ENCODE peak calls at places on chromosome X, in five cellular contexts. One of them, this sample, is unnamed.

GRCh38 chrX:30663317-30663716 is 10.1 kb downstream of the GK start:
- DNase-seq in T1000: no peak
- DNase-seq in brain microvascular endothelial cell: no peak
- DNase-seq in caudate nucleus: no peak
- DNase-seq in PC-9: no peak
- DNase-seq in this sample: no peak

GRCh38 chrX:153573999-153574398 is 24.9 kb downstream of the CCNQ start:
- DNase-seq in T1000: no peak
- DNase-seq in brain microvascular endothelial cell: no peak
- DNase-seq in caudate nucleus: no peak
- DNase-seq in PC-9: no peak
- DNase-seq in this sample: no peak

GRCh38 chrX:149830192-149830873 is 48.6 kb downstream of the MAGEA9 start:
- DNase-seq in PC-9: no peak
- DNase-seq in T1000: no peak
- DNase-seq in caudate nucleus: no peak
- DNase-seq in brain microvascular endothelial cell: peak; percentile 28
- DNase-seq in this sample: peak; percentile 55

GRCh38 chrX:105190252-105190853 is 30.1 kb downstream of the TEX13A start:
- DNase-seq in brain microvascular endothelial cell: peak; percentile 40
- DNase-seq in T1000: no peak
- DNase-seq in caudate nucleus: no peak
- DNase-seq in PC-9: no peak
- DNase-seq in this sample: peak; percentile 40

GRCh38 chrX:86002076-86002896 is 45.1 kb downstream of the CHM start:
- DNase-seq in brain microvascular endothelial cell: peak; percentile 63
- DNase-seq in PC-9: peak; percentile 65
- DNase-seq in caudate nucleus: no peak
- DNase-seq in T1000: no peak
- DNase-seq in this sample: peak; percentile 60

GRCh38 chrX:149504226-149504914 is 736 bp downstream of the IDS start:
- DNase-seq in brain microvascular endothelial cell: no peak
- DNase-seq in T1000: no peak
- DNase-seq in PC-9: peak; percentile 63
- DNase-seq in caudate nucleus: no peak
- DNase-seq in this sample: no peak

GRCh38 chrX:1249101-1249887 is 19.3 kb upstream of the CSF2RA start:
- DNase-seq in PC-9: peak; percentile 89
- DNase-seq in caudate nucleus: no peak
- DNase-seq in T1000: no peak
- DNase-seq in brain microvascular endothelial cell: peak; percentile 12
- DNase-seq in this sample: no peak

GRCh38 chrX:143701460-143701859 is 19.1 kb downstream of the SPANXN2 start:
- DNase-seq in T1000: no peak
- DNase-seq in brain microvascular endothelial cell: no peak
- DNase-seq in caudate nucleus: no peak
- DNase-seq in PC-9: no peak
- DNase-seq in this sample: no peak

GRCh38 chrX:115689931-115690330 is 129.0 kb downstream of the PLS3 start:
- DNase-seq in T1000: no peak
- DNase-seq in caudate nucleus: no peak
- DNase-seq in PC-9: no peak
- DNase-seq in brain microvascular endothelial cell: peak; percentile 13
- DNase-seq in this sample: peak; percentile 40

GRCh38 chrX:136598631-136599030 is 49.3 kb upstream of the CD40LG start:
- DNase-seq in PC-9: no peak
- DNase-seq in caudate nucleus: no peak
- DNase-seq in brain microvascular endothelial cell: no peak
- DNase-seq in T1000: no peak
- DNase-seq in this sample: no peak

GRCh38 chrX:96683997-96684338 is 674 bp upstream of the DIAPH2 start:
- DNase-seq in T1000: no peak
- DNase-seq in caudate nucleus: no peak
- DNase-seq in brain microvascular endothelial cell: no peak
- DNase-seq in PC-9: no peak
- DNase-seq in this sample: no peak

GRCh38 chrX:151984328-151984727 is 9.9 kb upstream of the GABRE start:
- DNase-seq in brain microvascular endothelial cell: peak; percentile 84
- DNase-seq in T1000: no peak
- DNase-seq in caudate nucleus: no peak
- DNase-seq in PC-9: peak; percentile 95
- DNase-seq in this sample: peak; percentile 82

This sample was measured in astrocyte of the spinal cord.